ENCODE peak calls at places on chromosomes 4 and X, in five cellular contexts. G is IMR-90, C is astrocyte of the spinal cord, Y is tibial nerve, L is mesothelial cell of epicardium. H is an unnamed sample.

GRCh38 chr4:54586343-54586953 is 71.3 kb upstream of the KIT start:
- DNase-seq in L (no peak), Y (no peak), G (peak; percentile 70), C (peak; percentile 72), H (peak; percentile 28)

GRCh38 chr4:4789462-4789861 is 70.0 kb upstream of the MSX1 start:
- DNase-seq in G (no peak), C (no peak), L (no peak), Y (no peak), H (no peak)

GRCh38 chr4:40843696-40844095 is 93.9 kb downstream of the NSUN7 start:
- DNase-seq in L (no peak), C (no peak), G (no peak), Y (no peak), H (no peak)

GRCh38 chr4:137685357-137685756 is 153.1 kb upstream of the PCDH18 start:
- DNase-seq in G (peak; percentile 54), Y (no peak), C (peak; percentile 44), L (no peak), H (no peak)

GRCh38 chr4:25180524-25181131 is 20.4 kb upstream of the SEPSECS start:
- DNase-seq in G (peak; percentile 46), Y (no peak), L (no peak), C (peak; percentile 41), H (peak; percentile 64)

GRCh38 chr4:86508436-86508835 is 85.7 kb upstream of the PTPN13 start:
- DNase-seq in C (peak; percentile 66), Y (no peak), L (no peak), G (peak; percentile 62), H (no peak)

GRCh38 chr4:138576684-138577083 is 334.5 kb upstream of the SLC7A11 start:
- DNase-seq in Y (no peak), L (no peak), C (peak; percentile 51), G (peak; percentile 68), H (peak; percentile 58)

GRCh38 chr4:151110236-151110635 is 10.8 kb downstream of the RPS3A start:
- DNase-seq in G (no peak), C (no peak), Y (no peak), L (no peak), H (no peak)

GRCh38 chr4:57097711-57098110 is 12.5 kb downstream of the IGFBP7 start:
- DNase-seq in L (no peak), Y (no peak), C (no peak), G (no peak), H (no peak)

GRCh38 chr4:183721207-183722081 is 62.4 kb downstream of the TRAPPC11 start:
- DNase-seq in L (no peak), Y (no peak), C (peak; percentile 36), G (peak; percentile 41), H (no peak)

GRCh38 chrX:104310657-104311056 is 55.9 kb upstream of the ESX1 start:
- DNase-seq in L (no peak), C (no peak), G (no peak), Y (no peak), H (no peak)

GRCh38 chr4:67634741-67635140 is 66.2 kb downstream of the UBA6 start:
- DNase-seq in C (no peak), Y (no peak), G (no peak), L (no peak), H (no peak)

GRCh38 chr4:155972098-155972497 is 18.4 kb upstream of the CTSO start:
- DNase-seq in G (peak; percentile 38), Y (no peak), C (peak; percentile 26), L (no peak), H (peak; percentile 18)

GRCh38 chr4:16384496-16384895 is 158.2 kb upstream of the TAPT1 start:
- DNase-seq in G (no peak), C (no peak), Y (no peak), L (no peak), H (no peak)

GRCh38 chr4:175339100-175339707 is 421.0 kb downstream of the ADAM29 start:
- DNase-seq in G (peak; percentile 80), Y (no peak), L (no peak), C (peak; percentile 67), H (peak; percentile 9)

GRCh38 chr4:137946423-137946822 is 295.7 kb downstream of the SLC7A11 start:
- DNase-seq in G (peak; percentile 56), C (peak; percentile 3), L (no peak), Y (no peak), H (no peak)

GRCh38 chr4:55435136-55435535 is 39.4 kb downstream of the TMEM165 start:
- DNase-seq in G (peak; percentile 48), Y (no peak), L (no peak), C (peak; percentile 25), H (peak; percentile 30)

GRCh38 chr4:156146581-156146980 is 192.9 kb upstream of the CTSO start:
- DNase-seq in C (peak; percentile 5), Y (no peak), L (no peak), G (no peak), H (no peak)

GRCh38 chr4:153207561-153207960 is 3.3 kb downstream of the TRIM2 start:
- DNase-seq in L (no peak), C (peak; percentile 16), Y (no peak), G (peak; percentile 24), H (peak; percentile 46)

GRCh38 chrX:1657367-1658082 is 42.7 kb downstream of the ASMT start:
- DNase-seq in L (no peak), G (no peak), Y (no peak), C (peak; percentile 42), H (peak; percentile 57)

GRCh38 chr4:147078362-147078761 is 132.7 kb upstream of the TTC29 start:
- DNase-seq in L (no peak), C (no peak), Y (no peak), G (no peak), H (peak; percentile 57)

GRCh38 chr4:86522349-86522748 is 71.8 kb upstream of the PTPN13 start:
- DNase-seq in C (no peak), L (no peak), Y (no peak), G (no peak), H (peak; percentile 17)

GRCh38 chr4:73918058-73918457 is 48.9 kb downstream of the CXCL1 start:
- DNase-seq in L (no peak), G (no peak), Y (no peak), C (no peak), H (no peak)

GRCh38 chr4:153188966-153189801 is 15.1 kb upstream of the TRIM2 start:
- DNase-seq in Y (no peak), C (peak; percentile 46), L (no peak), G (peak; percentile 21), H (no peak)

GRCh38 chr4:688695-689497 is at the start of gene SLC49A3:
- DNase-seq in L (no peak), Y (no peak), G (no peak), C (no peak), H (no peak)

GRCh38 chr4:93764647-93765246 is 63.8 kb upstream of the ATOH1 start:
- DNase-seq in C (peak; percentile 55), L (no peak), Y (no peak), G (peak; percentile 44), H (peak; percentile 71)

GRCh38 chr4:31682796-31683195 is 962.6 kb downstream of the PCDH7 start:
- DNase-seq in L (no peak), G (no peak), Y (no peak), C (no peak), H (no peak)

GRCh38 chrX:69361286-69361926 is 142.7 kb upstream of the NALF2 start:
- DNase-seq in L (no peak), G (peak; percentile 1), C (no peak), Y (no peak), H (peak; percentile 0)

GRCh38 chr4:152735918-152736305 is 43.6 kb downstream of the TIGD4 start:
- DNase-seq in Y (no peak), G (no peak), C (no peak), L (no peak), H (no peak)

GRCh38 chr4:109315818-109316217 is 13.4 kb upstream of the COL25A1 start:
- DNase-seq in Y (no peak), G (peak; percentile 15), L (no peak), C (no peak), H (no peak)

GRCh38 chr4:7823416-7823824 is 116.2 kb downstream of the AFAP1 start:
- DNase-seq in L (no peak), Y (peak; percentile 57), C (no peak), G (no peak), H (no peak)

GRCh38 chr4:82084747-82085146 is 289.0 kb downstream of the HNRNPD start:
- DNase-seq in C (no peak), L (no peak), G (no peak), Y (no peak), H (no peak)

GRCh38 chr4:60744767-60745166 is 455.4 kb upstream of the ADGRL3 start:
- DNase-seq in Y (no peak), L (no peak), G (peak; percentile 45), C (no peak), H (no peak)

GRCh38 chr4:127601029-127601428 is 31.7 kb upstream of the INTU start:
- DNase-seq in G (peak; percentile 43), L (no peak), C (peak; percentile 25), Y (no peak), H (peak; percentile 19)
- TF ChIP-seq CTCF in G (peak; percentile 39), L (peak; percentile 38), C (peak; percentile 44), Y (no peak), H (peak; percentile 34)

DNA sequence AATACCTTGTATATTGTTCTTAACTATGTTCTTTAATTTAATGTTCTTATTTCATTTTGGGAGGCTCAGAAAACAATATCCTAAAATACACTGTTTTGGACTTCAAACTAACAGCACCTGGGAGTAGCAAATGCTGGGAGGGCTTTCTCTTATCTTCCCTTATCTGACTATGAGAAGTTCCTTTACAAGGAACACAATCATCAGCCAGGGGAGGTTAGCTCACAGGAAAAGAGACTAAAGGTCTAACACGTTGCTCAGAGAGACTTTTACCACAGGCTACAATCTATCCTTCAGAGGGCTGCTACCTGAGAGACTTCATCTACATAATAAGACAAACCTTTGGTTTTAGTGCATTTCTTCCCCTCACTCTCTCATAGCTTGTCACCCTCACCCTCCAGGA is 35.7 kb downstream of the MEPE start:
- DNase-seq in Y (no peak), G (no peak), L (no peak), C (no peak), H (no peak)
- TF ChIP-seq CTCF in Y (no peak), G (no peak), L (no peak), C (no peak), H (no peak)

DNA sequence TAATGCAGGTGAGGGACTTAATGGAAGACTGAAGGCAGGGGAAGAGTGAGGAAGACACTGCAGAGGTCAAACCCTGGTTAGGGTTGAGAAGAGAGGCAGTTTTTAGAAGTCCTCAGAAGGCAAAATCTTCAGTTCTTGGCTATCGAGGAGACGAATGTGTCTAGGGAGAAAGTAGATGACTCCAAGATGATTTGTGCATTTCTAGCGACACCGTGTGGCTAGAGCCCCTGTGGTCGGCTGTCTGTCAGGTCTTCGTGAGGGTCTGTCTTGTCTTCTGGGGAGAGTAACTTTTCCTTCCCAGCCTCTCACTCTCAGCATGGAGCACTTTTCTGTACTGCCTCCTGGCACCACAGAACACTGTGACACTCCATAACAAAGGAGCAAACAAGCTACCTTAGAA is 458.1 kb downstream of the STIM2 start:
- DNase-seq in G (peak; percentile 17), Y (no peak), C (peak; percentile 30), L (no peak), H (peak; percentile 40)
- TF ChIP-seq CTCF in G (peak; percentile 41), Y (no peak), C (peak; percentile 66), L (no peak), H (peak; percentile 35)

GRCh38 chr4:159227378-159227777 is 124.5 kb downstream of the RAPGEF2 start:
- DNase-seq in C (no peak), Y (no peak), L (no peak), G (peak; percentile 39), H (peak; percentile 11)

GRCh38 chr4:159232465-159233106 is 129.7 kb downstream of the RAPGEF2 start:
- DNase-seq in L (no peak), Y (no peak), G (no peak), C (no peak), H (no peak)

GRCh38 chr4:159224412-159224811 is 121.5 kb downstream of the RAPGEF2 start:
- DNase-seq in L (no peak), C (no peak), G (no peak), Y (no peak), H (no peak)

GRCh38 chr4:159229164-159229563 is 126.3 kb downstream of the RAPGEF2 start:
- DNase-seq in Y (no peak), L (no peak), G (peak; percentile 94), C (peak; percentile 74), H (peak; percentile 43)

GRCh38 chr4:159227984-159228383 is 125.1 kb downstream of the RAPGEF2 start:
- DNase-seq in C (peak; percentile 83), L (peak; percentile 38), Y (peak; percentile 35), G (peak; percentile 92), H (peak; percentile 72)
- TF ChIP-seq CTCF in C (no peak), L (no peak), Y (no peak), G (peak; percentile 19), H (no peak)